ENCODE peak calls at places on chromosome 18, in five cellular contexts. E, O, F, L and P are unnamed samples.

GRCh38 chr18:56869189-56869777 is 218.1 kb downstream of the WDR7 start:
- DNase-seq in O (peak; percentile 84), E (peak; percentile 79), F (peak; percentile 5), L (peak; percentile 55), P (no peak)

GRCh38 chr18:63757541-63757940 is 17.7 kb upstream of the SERPINB7 start:
- DNase-seq in O (no peak), L (no peak), E (no peak), F (no peak), P (no peak)

GRCh38 chr18:23038712-23039111 is 96.6 kb upstream of the CABLES1 start:
- DNase-seq in L (no peak), F (no peak), O (peak; percentile 86), E (peak; percentile 15), P (peak; percentile 84)

GRCh38 chr18:48119204-48119603 is 188.7 kb upstream of the SMAD2 start:
- DNase-seq in E (no peak), F (no peak), L (no peak), O (no peak), P (no peak)

GRCh38 chr18:54769526-54770464 is 58.5 kb upstream of the RAB27B start:
- DNase-seq in E (peak; percentile 71), O (no peak), L (no peak), F (no peak), P (no peak)

GRCh38 chr18:48896875-48897511 is 53.8 kb downstream of the SMAD7 start:
- DNase-seq in F (peak; percentile 87), E (peak; percentile 28), O (peak; percentile 63), L (no peak), P (peak; percentile 93)

GRCh38 chr18:10526211-10526949 is 553 bp downstream of the NAPG start:
- DNase-seq in O (peak; percentile 81), E (peak; percentile 28), F (peak; percentile 81), L (no peak), P (peak; percentile 55)

GRCh38 chr18:77068321-77068841 is 64.2 kb downstream of the MBP start:
- DNase-seq in O (peak; percentile 77), E (peak; percentile 66), F (no peak), L (no peak), P (peak; percentile 73)

GRCh38 chr18:8324343-8325065 is 284.7 kb upstream of the RAB12 start:
- DNase-seq in F (no peak), E (no peak), L (no peak), O (no peak), P (no peak)

DNA sequence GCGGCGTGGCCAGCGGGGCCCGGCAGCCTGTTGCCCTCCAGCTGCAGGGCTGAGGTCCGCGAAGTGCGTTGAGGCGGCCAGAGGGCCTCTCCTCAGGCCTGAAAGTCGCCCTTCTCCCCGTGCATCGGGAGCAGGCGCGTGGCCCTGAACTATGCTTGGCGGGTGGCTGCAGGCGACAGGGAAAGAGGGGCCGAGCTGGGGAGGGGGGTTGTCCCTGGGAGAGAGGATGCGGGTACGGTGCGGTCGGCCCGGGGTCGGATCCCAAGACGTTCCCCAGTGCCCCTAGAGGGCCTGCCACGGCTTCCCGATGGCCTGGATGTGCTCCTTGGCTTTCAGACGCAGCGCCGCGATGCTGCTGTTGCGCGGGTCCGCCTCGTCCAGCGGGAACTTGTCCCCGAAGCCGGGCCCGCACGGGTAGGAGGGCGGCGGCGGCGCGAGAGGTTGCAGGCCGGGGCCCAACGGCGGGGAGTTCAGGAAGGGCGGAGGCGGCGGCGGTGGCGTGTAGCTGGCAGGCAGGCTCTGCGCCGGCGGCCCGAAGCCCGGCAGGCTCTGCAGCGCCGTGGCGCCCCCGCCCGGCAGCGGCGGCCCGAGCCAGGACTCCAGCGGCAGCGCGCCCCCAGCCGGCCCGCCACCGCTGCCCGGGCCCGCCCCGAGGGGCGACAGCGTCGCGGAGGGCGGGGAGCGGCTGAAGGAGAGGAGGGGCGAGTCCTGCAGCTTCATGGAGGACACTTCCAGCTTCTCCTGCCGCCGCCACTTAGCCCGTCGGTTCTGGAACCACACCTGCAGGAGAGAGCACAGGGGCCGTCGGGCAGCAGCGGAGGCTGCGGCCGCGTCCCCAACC is 4.3 kb downstream of the RAX start:
- DNase-seq in L (no peak), E (peak; percentile 25), F (peak; percentile 51), O (peak; percentile 52), P (no peak)
- TF ChIP-seq EZH2 in L (no peak), E (peak; percentile 88), F (no peak), O (no peak), P (no peak)

DNA sequence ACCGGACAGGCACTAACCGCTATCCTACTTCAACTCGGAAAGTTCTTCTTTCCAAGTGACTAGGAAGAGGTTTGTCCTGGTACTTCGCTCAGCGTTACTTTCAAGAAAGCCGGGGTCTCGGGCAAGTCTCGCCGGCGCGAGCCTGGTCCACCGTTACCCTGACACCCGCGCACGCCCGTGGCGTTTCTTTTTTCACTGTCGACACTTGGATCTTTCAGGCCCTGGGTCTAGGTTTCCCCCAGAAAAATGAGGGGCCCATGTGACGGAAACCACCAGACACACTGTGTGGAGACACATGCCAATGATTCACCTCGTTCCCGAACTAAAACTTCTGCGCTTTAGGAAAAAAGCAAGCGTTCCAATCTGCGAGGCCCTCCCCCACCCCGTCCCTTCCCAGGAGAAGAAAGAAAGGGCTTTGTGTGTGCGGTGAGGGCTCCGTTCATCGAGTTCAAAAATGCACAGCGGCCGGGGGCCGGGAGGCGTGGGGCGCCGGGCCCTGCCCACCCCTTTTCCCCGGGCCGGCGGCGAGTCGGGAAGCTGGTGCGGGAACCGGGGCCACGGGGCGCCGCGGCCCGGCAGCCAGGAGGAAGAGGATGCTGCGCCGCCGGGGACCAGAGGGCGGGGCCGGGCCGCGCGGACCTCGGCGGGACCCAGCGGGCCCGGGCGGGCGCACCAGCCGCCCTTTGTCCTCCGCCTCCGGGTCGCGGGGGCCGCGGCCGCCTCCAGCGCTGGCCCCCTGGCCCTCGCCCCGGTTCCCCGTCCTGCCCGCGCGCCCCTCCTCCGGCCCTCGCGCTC is 2.6 kb downstream of the ZNF521 start:
- DNase-seq in L (no peak), O (peak; percentile 72), E (peak; percentile 68), F (no peak), P (no peak)
- TF ChIP-seq EZH2 in L (no peak), O (no peak), E (no peak), F (no peak), P (no peak)

GRCh38 chr18:499351-500229 is 911 bp downstream of the COLEC12 start:
- DNase-seq in E (peak; percentile 48), O (peak; percentile 83), L (no peak), F (no peak), P (no peak)
- TF ChIP-seq EZH2 in E (no peak), O (no peak), L (no peak), F (no peak), P (no peak)

DNA sequence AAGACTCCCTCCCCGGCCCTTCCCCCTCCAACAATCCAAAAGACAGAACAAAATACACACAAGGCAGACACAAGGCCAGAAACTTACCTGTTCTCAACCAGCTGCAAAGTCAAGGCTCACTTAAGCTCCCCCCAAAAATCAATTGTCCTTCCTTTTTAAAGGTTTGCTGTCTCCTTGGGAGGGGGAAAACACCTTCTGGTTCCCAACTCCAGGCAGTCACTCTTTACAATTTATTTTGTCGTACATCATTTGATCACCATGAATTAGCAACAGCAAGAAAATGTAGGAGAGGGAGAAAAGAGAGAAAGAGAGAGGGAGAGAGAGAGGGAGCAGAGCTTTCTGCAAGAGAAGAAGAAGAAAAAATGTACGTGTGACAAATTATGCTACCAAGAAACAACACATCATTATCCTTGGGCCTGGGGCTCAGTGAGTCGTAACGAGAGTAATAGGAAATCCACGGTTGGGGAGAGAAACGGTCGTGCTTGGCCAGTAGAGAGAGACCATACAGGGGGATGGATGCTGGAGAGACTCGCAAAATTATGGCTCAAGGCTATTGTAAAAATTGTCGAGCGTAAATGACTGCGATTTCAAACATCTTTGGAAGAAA is at the start of gene KLHL14:
- DNase-seq in L (no peak), O (no peak), E (no peak), F (no peak), P (no peak)
- TF ChIP-seq EZH2 in L (no peak), O (peak; percentile 39), E (no peak), F (no peak), P (no peak)

GRCh38 chr18:78975282-78975681 is 4.3 kb upstream of the SALL3 start:
- DNase-seq in L (no peak), E (no peak), F (no peak), O (no peak), P (no peak)
- TF ChIP-seq EZH2 in L (no peak), E (no peak), F (no peak), O (peak; percentile 13), P (no peak)